ENCODE peak calls at places on chromosomes 13 and 19, in eight cellular contexts. One of them, this sample, is unnamed.

GRCh38 chr13:104920091-104920490 is 1615.4 kb downstream of the EFNB2 start:
- DNase-seq in CD14-positive monocyte: no peak
- DNase-seq in ACHN: no peak
- DNase-seq in ascending aorta: no peak
- DNase-seq in heart right ventricle: no peak
- DNase-seq in left lung: no peak
- DNase-seq in left colon: no peak
- DNase-seq in NCI-H1694 treated with DMSO at 0.1 percent for 48 hours: no peak
- DNase-seq in this sample: no peak

GRCh38 chr13:19685445-19685844 is 52.0 kb downstream of the MPHOSPH8 start:
- DNase-seq in left colon: no peak
- DNase-seq in left lung: no peak
- DNase-seq in CD14-positive monocyte: no peak
- DNase-seq in ascending aorta: no peak
- DNase-seq in heart right ventricle: no peak
- DNase-seq in ACHN: no peak
- DNase-seq in NCI-H1694 treated with DMSO at 0.1 percent for 48 hours: no peak
- DNase-seq in this sample: no peak

GRCh38 chr19:51450730-51451307 is 7.4 kb downstream of the SIGLEC8 start:
- DNase-seq in left colon: no peak
- DNase-seq in ascending aorta: peak
- DNase-seq in NCI-H1694 treated with DMSO at 0.1 percent for 48 hours: no peak
- DNase-seq in CD14-positive monocyte: no peak
- DNase-seq in left lung: no peak
- DNase-seq in ACHN: no peak
- DNase-seq in heart right ventricle: no peak
- DNase-seq in this sample: no peak

GRCh38 chr19:40200352-40201099 is 9.3 kb downstream of the MAP3K10 start:
- DNase-seq in left lung: no peak
- DNase-seq in ACHN: no peak
- DNase-seq in heart right ventricle: no peak
- DNase-seq in left colon: no peak
- DNase-seq in ascending aorta: no peak
- DNase-seq in CD14-positive monocyte: no peak
- DNase-seq in NCI-H1694 treated with DMSO at 0.1 percent for 48 hours: no peak
- DNase-seq in this sample: no peak

GRCh38 chr19:46202872-46203860 is 26.4 kb upstream of the IGFL1 start:
- DNase-seq in left lung: no peak
- DNase-seq in CD14-positive monocyte: no peak
- DNase-seq in ACHN: no peak
- DNase-seq in NCI-H1694 treated with DMSO at 0.1 percent for 48 hours: no peak
- DNase-seq in heart right ventricle: no peak
- DNase-seq in left colon: no peak
- DNase-seq in ascending aorta: no peak
- DNase-seq in this sample: no peak

GRCh38 chr13:110706570-110707378 is 858 bp upstream of the CARS2 start:
- DNase-seq in ascending aorta: peak
- DNase-seq in CD14-positive monocyte: no peak
- DNase-seq in ACHN: no peak
- DNase-seq in left lung: no peak
- DNase-seq in heart right ventricle: no peak
- DNase-seq in left colon: no peak
- DNase-seq in NCI-H1694 treated with DMSO at 0.1 percent for 48 hours: no peak
- DNase-seq in this sample: no peak

GRCh38 chr19:45200614-45201013 is 22.0 kb downstream of the BLOC1S3 start:
- DNase-seq in heart right ventricle: peak
- DNase-seq in CD14-positive monocyte: no peak
- DNase-seq in NCI-H1694 treated with DMSO at 0.1 percent for 48 hours: peak
- DNase-seq in left lung: no peak
- DNase-seq in ACHN: no peak
- DNase-seq in left colon: no peak
- DNase-seq in ascending aorta: no peak
- DNase-seq in this sample: no peak

GRCh38 chr13:107767119-107767518 is 448.2 kb downstream of the LIG4 start:
- DNase-seq in left colon: no peak
- DNase-seq in NCI-H1694 treated with DMSO at 0.1 percent for 48 hours: no peak
- DNase-seq in left lung: no peak
- DNase-seq in ACHN: peak
- DNase-seq in ascending aorta: no peak
- DNase-seq in heart right ventricle: no peak
- DNase-seq in CD14-positive monocyte: no peak
- DNase-seq in this sample: no peak

GRCh38 chr13:45120967-45121366 is 657 bp downstream of the GTF2F2 start:
- DNase-seq in left colon: no peak
- DNase-seq in CD14-positive monocyte: no peak
- DNase-seq in ascending aorta: no peak
- DNase-seq in left lung: no peak
- DNase-seq in heart right ventricle: no peak
- DNase-seq in ACHN: no peak
- DNase-seq in NCI-H1694 treated with DMSO at 0.1 percent for 48 hours: no peak
- DNase-seq in this sample: no peak

GRCh38 chr19:5147074-5147970 is 178.4 kb downstream of the KDM4B start:
- DNase-seq in ACHN: no peak
- DNase-seq in heart right ventricle: no peak
- DNase-seq in ascending aorta: no peak
- DNase-seq in left lung: peak
- DNase-seq in NCI-H1694 treated with DMSO at 0.1 percent for 48 hours: no peak
- DNase-seq in CD14-positive monocyte: no peak
- DNase-seq in left colon: peak
- DNase-seq in this sample: no peak

GRCh38 chr13:113933901-113934300 is 40.0 kb downstream of the C13orf46 start:
- DNase-seq in left lung: peak
- DNase-seq in ACHN: no peak
- DNase-seq in ascending aorta: no peak
- DNase-seq in CD14-positive monocyte: no peak
- DNase-seq in left colon: no peak
- DNase-seq in NCI-H1694 treated with DMSO at 0.1 percent for 48 hours: no peak
- DNase-seq in heart right ventricle: no peak
- DNase-seq in this sample: no peak

This sample was measured in HuH-7.5.